ENCODE peak calls at places on chromosomes 6 and 20, in five cellular contexts. C is ovary; Z is activated T-helper 9 cell treated with anti-CD3 and anti-CD28 coated beads, Interleukin-2, amount 50 U/mL, for 16 hours; U is NCI-H1105 treated with DMSO at 0.1 percent for 48 hours; J is NCI-H460. G is an unnamed sample.

GRCh38 chr6:169990095-169991030 is 238.9 kb downstream of the ERMARD start:
- DNase-seq in C (no peak), Z (no peak), U (no peak), J (no peak), G (no peak)

GRCh38 chr6:154590770-154591169 is 80.3 kb upstream of the CNKSR3 start:
- DNase-seq in C (no peak), Z (no peak), U (peak), J (no peak), G (no peak)

GRCh38 chr20:11429168-11429567 is 488.5 kb upstream of the BTBD3 start:
- DNase-seq in C (no peak), Z (no peak), U (no peak), J (no peak), G (no peak)

GRCh38 chr6:95768539-95768938 is 191.2 kb downstream of the MANEA start:
- DNase-seq in C (no peak), Z (no peak), U (no peak), J (no peak), G (no peak)

GRCh38 chr20:11926599-11926998 is 8.9 kb downstream of the BTBD3 start:
- DNase-seq in C (no peak), Z (no peak), U (no peak), J (no peak), G (no peak)

GRCh38 chr6:112321882-112322508 is 25.1 kb upstream of the RFPL4B start:
- DNase-seq in C (no peak), Z (no peak), U (no peak), J (no peak), G (no peak)

GRCh38 chr20:328596-329324 is 3.4 kb downstream of the SOX12 start:
- DNase-seq in C (no peak), Z (no peak), U (no peak), J (no peak), G (no peak)

GRCh38 chr6:38184780-38185080 is 365.2 kb downstream of the ZFAND3 start:
- DNase-seq in C (no peak), Z (no peak), U (no peak), J (no peak), G (no peak)

GRCh38 chr6:155188707-155189496 is 74.9 kb upstream of the CLDN20 start:
- DNase-seq in C (no peak), Z (no peak), U (no peak), J (no peak), G (no peak)

GRCh38 chr20:646107-646867 is 6.7 kb downstream of the SRXN1 start:
- DNase-seq in C (no peak), Z (no peak), U (no peak), J (no peak), G (no peak)

GRCh38 chr6:52388790-52389189 is 26.8 kb downstream of the PAQR8 start:
- DNase-seq in C (no peak), Z (no peak), U (peak), J (no peak), G (no peak)

GRCh38 chr6:169669147-169669546 is 32.7 kb downstream of the WDR27 start:
- DNase-seq in C (no peak), Z (no peak), U (no peak), J (no peak), G (no peak)

GRCh38 chr20:35947907-35948306 is 6.4 kb downstream of the SCAND1 start:
- DNase-seq in C (no peak), Z (no peak), U (no peak), J (no peak), G (no peak)

GRCh38 chr6:47832386-47833080 is 50.7 kb downstream of the OPN5 start:
- DNase-seq in C (no peak), Z (no peak), U (no peak), J (no peak), G (no peak)

GRCh38 chr6:134454794-134455193 is 136.9 kb upstream of the SGK1 start:
- DNase-seq in C (no peak), Z (no peak), U (no peak), J (no peak), G (no peak)

GRCh38 chr20:43832096-43832816 is 82.4 kb upstream of the TOX2 start:
- DNase-seq in C (no peak), Z (no peak), U (no peak), J (no peak), G (no peak)

GRCh38 chr6:41605649-41606048 is 32.6 kb upstream of the MDFI start:
- DNase-seq in C (no peak), Z (no peak), U (no peak), J (no peak), G (no peak)

GRCh38 chr20:51400051-51400926 is 142.2 kb downstream of the NFATC2 start:
- DNase-seq in C (no peak), Z (peak), U (no peak), J (no peak), G (no peak)

GRCh38 chr6:80771941-80772340 is 665.5 kb downstream of the BCKDHB start:
- DNase-seq in C (no peak), Z (no peak), U (no peak), J (peak), G (no peak)

GRCh38 chr6:17580518-17581048 is 19.5 kb upstream of the FAM8A1 start:
- DNase-seq in C (peak), Z (no peak), U (no peak), J (no peak), G (peak)

GRCh38 chr6:32170294-32170693 is 5.6 kb downstream of the AGPAT1 start:
- DNase-seq in C (no peak), Z (no peak), U (no peak), J (no peak), G (no peak)

GRCh38 chr6:4632411-4632810 is 143.8 kb upstream of the CDYL start:
- DNase-seq in C (no peak), Z (no peak), U (no peak), J (no peak), G (no peak)

GRCh38 chr6:45710304-45710821 is 305.3 kb downstream of the CLIC5 start:
- DNase-seq in C (no peak), Z (peak), U (no peak), J (no peak), G (no peak)

GRCh38 chr6:154399097-154399496 is 42.5 kb upstream of the IPCEF1 start:
- DNase-seq in C (no peak), Z (no peak), U (no peak), J (no peak), G (no peak)

GRCh38 chr6:138795809-138796469 is at the start of gene ECT2L:
- DNase-seq in C (peak), Z (no peak), U (peak), J (no peak), G (peak)

GRCh38 chr20:31811796-31812728 is 7.1 kb upstream of the MYLK2 start:
- DNase-seq in C (no peak), Z (no peak), U (no peak), J (no peak), G (no peak)

GRCh38 chr20:46040902-46041535 is 12.0 kb downstream of the SLC12A5 start:
- DNase-seq in C (no peak), Z (no peak), U (no peak), J (peak), G (no peak)

GRCh38 chr6:3228791-3229565 is 1.5 kb upstream of the TUBB2B start:
- DNase-seq in C (no peak), Z (no peak), U (peak), J (no peak), G (no peak)

GRCh38 chr6:110949679-110950285 is 8.7 kb upstream of the GTF3C6 start:
- DNase-seq in C (no peak), Z (no peak), U (peak), J (no peak), G (no peak)

GRCh38 chr20:61303217-61303616 is 51.2 kb downstream of the CDH4 start:
- DNase-seq in C (no peak), Z (no peak), U (no peak), J (no peak), G (no peak)

GRCh38 chr6:39700362-39700761 is 24.8 kb downstream of the KIF6 start:
- DNase-seq in C (no peak), Z (no peak), U (no peak), J (no peak), G (no peak)

GRCh38 chr6:7505196-7505699 is 36.2 kb upstream of the DSP start:
- DNase-seq in C (no peak), Z (no peak), U (peak), J (no peak), G (peak)

GRCh38 chr6:52872031-52872430 is 31.4 kb upstream of the GSTA5 start:
- DNase-seq in C (no peak), Z (no peak), U (no peak), J (no peak), G (no peak)

GRCh38 chr20:61766921-61767610 is 298.6 kb downstream of the TAF4 start:
- DNase-seq in C (no peak), Z (no peak), U (no peak), J (no peak), G (no peak)

GRCh38 chr20:43658723-43659419 is 8.0 kb upstream of the MYBL2 start:
- DNase-seq in C (no peak), Z (no peak), U (no peak), J (no peak), G (no peak)

GRCh38 chr6:163180874-163181541 is 233.5 kb upstream of the QKI start:
- DNase-seq in C (no peak), Z (no peak), U (no peak), J (peak), G (no peak)

GRCh38 chr6:169263836-169264608 is 10.4 kb upstream of the THBS2 start:
- DNase-seq in C (no peak), Z (no peak), U (peak), J (no peak), G (no peak)

GRCh38 chr6:37093728-37094069 is 76.3 kb upstream of the PIM1 start:
- DNase-seq in C (no peak), Z (no peak), U (no peak), J (no peak), G (no peak)

G was measured in breast epithelium.